ENCODE peak calls at places on chromosomes 12 and 14, in four cellular contexts. O is GM04504, L is frontal cortex, A is omental fat pad. S is an unnamed sample.

GRCh38 chr12:108310489-108310888 is 28.6 kb downstream of the CMKLR1 start:
- DNase-seq in O (no peak), L (no peak), A (no peak), S (no peak)

GRCh38 chr14:95415993-95416392 is 96.3 kb upstream of the CLMN start:
- DNase-seq in O (no peak), L (no peak), A (no peak), S (no peak)

GRCh38 chr12:52971701-52972329 is 22.9 kb downstream of the KRT18 start:
- DNase-seq in O (no peak), L (no peak), A (no peak), S (no peak)

GRCh38 chr12:96350982-96351381 is 49.3 kb downstream of the CDK17 start:
- DNase-seq in O (no peak), L (no peak), A (no peak), S (no peak)

GRCh38 chr12:6947615-6948014 is 3.5 kb upstream of the PTPN6 start:
- DNase-seq in O (no peak), L (no peak), A (no peak), S (no peak)

GRCh38 chr12:123057505-123058265 is 77.2 kb downstream of the ARL6IP4 start:
- DNase-seq in O (no peak), L (no peak), A (no peak), S (no peak)

GRCh38 chr12:130591736-130592135 is 124.4 kb downstream of the RIMBP2 start:
- DNase-seq in O (no peak), L (no peak), A (no peak), S (no peak)

GRCh38 chr12:129096968-129097367 is 243.7 kb downstream of the GLT1D1 start:
- DNase-seq in O (no peak), L (no peak), A (no peak), S (no peak)

GRCh38 chr12:50103767-50104321 is at the start of gene GPD1:
- DNase-seq in O (no peak), L (no peak), A (no peak), S (peak)

GRCh38 chr12:123076604-123077297 is 74.1 kb downstream of the PITPNM2 start:
- DNase-seq in O (no peak), L (no peak), A (no peak), S (no peak)

GRCh38 chr14:88476375-88476774 is 78.4 kb downstream of the PTPN21 start:
- DNase-seq in O (no peak), L (no peak), A (no peak), S (no peak)

GRCh38 chr12:12474931-12475485 is 87.7 kb downstream of the DUSP16 start:
- DNase-seq in O (no peak), L (no peak), A (no peak), S (no peak)

GRCh38 chr14:86038401-86038985 is 508.5 kb downstream of the FLRT2 start:
- DNase-seq in O (peak), L (no peak), A (no peak), S (no peak)

GRCh38 chr12:108457006-108457733 is 57.9 kb upstream of the FICD start:
- DNase-seq in O (no peak), L (peak), A (no peak), S (peak)

GRCh38 chr12:20268121-20268732 is 100.1 kb upstream of the PDE3A start:
- DNase-seq in O (no peak), L (no peak), A (no peak), S (no peak)

GRCh38 chr14:29682789-29683188 is 244.9 kb downstream of the PRKD1 start:
- DNase-seq in O (no peak), L (no peak), A (no peak), S (no peak)

GRCh38 chr14:90288646-90289355 is 32.4 kb downstream of the PSMC1 start:
- DNase-seq in O (no peak), L (no peak), A (no peak), S (no peak)

GRCh38 chr14:24051789-24052655 is at the start of gene CARMIL3:
- DNase-seq in O (no peak), L (peak), A (no peak), S (peak)

GRCh38 chr12:76555797-76556196 is 3.8 kb downstream of the OSBPL8 start:
- DNase-seq in O (no peak), L (no peak), A (no peak), S (no peak)

GRCh38 chr12:105721051-105721825 is 390.7 kb downstream of the C12orf75 start:
- DNase-seq in O (no peak), L (no peak), A (no peak), S (peak)

GRCh38 chr12:6345319-6346071 is 3.6 kb upstream of the TNFRSF1A start:
- DNase-seq in O (no peak), L (no peak), A (peak), S (peak)

GRCh38 chr12:44875954-44876553 is at the start of gene NELL2:
- DNase-seq in O (no peak), L (peak), A (no peak), S (no peak)

GRCh38 chr14:35254736-35255135 is 37.4 kb upstream of the PSMA6 start:
- DNase-seq in O (no peak), L (no peak), A (no peak), S (no peak)

GRCh38 chr12:75870878-75871277 is 160.7 kb downstream of the PHLDA1 start:
- DNase-seq in O (no peak), L (no peak), A (no peak), S (peak)

GRCh38 chr12:59459966-59460365 is 135.9 kb upstream of the SLC16A7 start:
- DNase-seq in O (no peak), L (no peak), A (no peak), S (peak)

GRCh38 chr12:114687802-114688201 is 3.8 kb upstream of the TBX3 start:
- DNase-seq in O (no peak), L (no peak), A (no peak), S (no peak)

GRCh38 chr12:121872546-121873223 is 14.0 kb upstream of the HPD start:
- DNase-seq in O (peak), L (no peak), A (no peak), S (peak)

GRCh38 chr14:24065408-24065807 is 6.0 kb upstream of the CPNE6 start:
- DNase-seq in O (no peak), L (no peak), A (no peak), S (no peak)

GRCh38 chr12:49808686-49809368 is 19.4 kb downstream of the NCKAP5L start:
- DNase-seq in O (no peak), L (no peak), A (no peak), S (no peak)

GRCh38 chr12:48958049-48958388 is 732 bp upstream of the ARF3 start:
- DNase-seq in O (no peak), L (no peak), A (no peak), S (no peak)

GRCh38 chr14:69331206-69331605 is 66.9 kb downstream of the ERH start:
- DNase-seq in O (no peak), L (no peak), A (no peak), S (no peak)

GRCh38 chr14:57492859-57493258 is 798 bp downstream of the CCDC198 start:
- DNase-seq in O (peak), L (no peak), A (no peak), S (peak)

GRCh38 chr14:75254381-75254821 is 24.2 kb upstream of the FOS start:
- DNase-seq in O (no peak), L (no peak), A (no peak), S (no peak)

GRCh38 chr14:88013750-88014349 is 8.9 kb downstream of the GPR65 start:
- DNase-seq in O (peak), L (no peak), A (peak), S (peak)

GRCh38 chr12:72511906-72512305 is 239.7 kb downstream of the TRHDE start:
- DNase-seq in O (peak), L (no peak), A (no peak), S (peak)

GRCh38 chr14:101876539-101876938 is 87.8 kb upstream of the DYNC1H1 start:
- DNase-seq in O (peak), L (no peak), A (peak), S (no peak)

GRCh38 chr12:19130224-19131019 is 889 bp downstream of the PLEKHA5 start:
- DNase-seq in O (no peak), L (peak), A (no peak), S (no peak)

GRCh38 chr12:38053655-38054464 is 262.7 kb upstream of the ALG10B start:
- DNase-seq in O (no peak), L (no peak), A (no peak), S (peak)